ENCODE peak calls at places on chromosomes 13 and 19, in six cellular contexts. X is lung, G is transverse colon, O is colonic mucosa, R is body of pancreas, Q is breast epithelium. P is an unnamed sample. For H3K27me3 and H3K4me1, the result is how much of the 10 kb centered on the place peaks cover.

GRCh38 chr13:60165391-60166099 is 1.8 kb upstream of the DIAPH3 start:
- DNase-seq in O (no peak), G (no peak), Q (no peak), X (no peak), R (no peak), P (no peak)

GRCh38 chr13:40228486-40228885 is 438.0 kb downstream of the FOXO1 start:
- DNase-seq in Q (no peak), X (no peak), G (no peak), R (no peak), O (no peak), P (no peak)

GRCh38 chr19:6516018-6516658 is 14.0 kb upstream of the TUBB4A start:
- DNase-seq in R (peak), Q (peak), G (peak), X (peak), O (peak), P (peak)

GRCh38 chr13:114134111-114134943 is 1.9 kb upstream of the RASA3 start:
- DNase-seq in G (no peak), R (no peak), X (no peak), O (no peak), Q (no peak), P (no peak)

GRCh38 chr19:38142176-38143035 is 81.6 kb downstream of the DPF1 start:
- DNase-seq in Q (no peak), X (no peak), R (peak), G (peak), O (peak), P (no peak)

GRCh38 chr13:101181076-101181685 is 235.1 kb downstream of the NALCN start:
- DNase-seq in G (no peak), Q (no peak), X (no peak), O (no peak), R (no peak), P (no peak)

GRCh38 chr13:80666782-80667537 is 326.0 kb upstream of the SPRY2 start:
- DNase-seq in X (no peak), G (no peak), Q (no peak), O (no peak), R (no peak), P (no peak)

GRCh38 chr19:36114763-36115452 is at the start of gene POLR2I:
- DNase-seq in G (peak), R (peak), O (peak), Q (peak), X (peak), P (peak)

GRCh38 chr19:5624154-5624663 is 1.3 kb downstream of the SAFB start:
- DNase-seq in R (peak), X (peak), G (peak), Q (peak), O (peak), P (no peak)

GRCh38 chr19:2479556-2480194 is 3.7 kb downstream of the GADD45B start:
- DNase-seq in Q (no peak), X (no peak), O (no peak), G (no peak), R (no peak), P (no peak)

GRCh38 chr13:42821437-42821836 is 40.1 kb downstream of the FAM216B start:
- DNase-seq in G (no peak), Q (no peak), X (no peak), O (no peak), R (no peak), P (no peak)

GRCh38 chr13:43269037-43269476 is 245.7 kb downstream of the DNAJC15 start:
- DNase-seq in G (peak), X (peak), Q (no peak), O (peak), R (peak), P (no peak)

DNA sequence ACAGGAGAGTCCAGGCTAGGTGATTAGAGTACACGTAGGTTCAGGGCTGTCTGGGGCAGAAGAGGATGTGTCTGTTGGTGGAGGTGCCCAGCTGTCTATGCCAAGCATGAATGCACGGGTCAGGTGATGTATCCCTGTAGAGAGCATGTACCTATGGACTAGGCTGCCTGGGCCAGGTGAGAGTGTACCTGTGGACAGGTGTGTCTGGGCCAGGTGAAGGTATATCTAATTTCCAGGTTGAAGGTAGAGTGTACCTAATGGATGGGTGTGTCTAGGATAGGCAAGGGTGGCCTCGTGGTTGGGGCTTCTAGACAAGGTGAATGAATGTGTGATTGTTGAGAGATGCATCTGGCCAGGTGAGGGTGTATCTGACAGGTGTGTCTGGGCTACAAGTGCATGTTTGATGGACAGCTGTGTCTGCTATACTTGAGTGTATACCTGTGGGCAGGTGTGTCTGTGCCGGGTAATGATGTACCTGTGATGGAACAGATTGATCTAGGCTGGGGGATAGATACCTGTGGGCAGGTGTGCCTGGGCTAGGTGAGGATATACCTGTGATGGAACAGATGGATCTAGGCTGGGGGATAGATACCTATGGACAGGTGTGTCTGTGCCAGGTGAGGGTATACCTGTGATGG is 15.5 kb upstream of the ZNF414 start:
- DNase-seq in Q (no peak), G (no peak), O (no peak), X (no peak), R (no peak), P (no peak)
- H3K27me3 ChIP-seq in Q (under half), G (under half), O (under half), X (under half), R (under half), P (under half)

GRCh38 chr19:18488838-18489626 is 32.8 kb downstream of the ELL start:
- DNase-seq in X (no peak), R (peak), Q (no peak), O (no peak), G (peak), P (no peak)
- H3K4me1 ChIP-seq in X (under half), R (half or more), Q (under half), O (under half), G (under half), P (under half)

GRCh38 chr13:94700536-94700935 is 11.8 kb downstream of the SOX21 start:
- DNase-seq in O (no peak), G (no peak), R (no peak), X (no peak), Q (no peak), P (no peak)
- H3K27me3 ChIP-seq in O (under half), G (half or more), R (under half), X (under half), Q (under half), P (under half)

GRCh38 chr13:98324105-98324504 is 147.0 kb upstream of the RNF113B start:
- DNase-seq in Q (no peak), O (no peak), G (no peak), X (no peak), R (no peak), P (no peak)

GRCh38 chr13:98326274-98326673 is 149.2 kb upstream of the RNF113B start:
- DNase-seq in G (no peak), O (no peak), R (no peak), X (no peak), Q (no peak), P (no peak)

GRCh38 chr13:98328511-98328910 is 151.4 kb upstream of the RNF113B start:
- DNase-seq in O (no peak), Q (no peak), X (no peak), G (no peak), R (no peak), P (no peak)

GRCh38 chr13:98325724-98326123 is 148.7 kb upstream of the RNF113B start:
- DNase-seq in O (no peak), X (no peak), R (no peak), Q (no peak), G (no peak), P (no peak)

GRCh38 chr13:98327326-98328314 is 150.6 kb upstream of the RNF113B start:
- DNase-seq in G (no peak), O (no peak), X (no peak), Q (no peak), R (no peak), P (no peak)
- H3K4me1 ChIP-seq in G (under half), O (under half), X (under half), Q (under half), R (under half), P (under half)

DNA sequence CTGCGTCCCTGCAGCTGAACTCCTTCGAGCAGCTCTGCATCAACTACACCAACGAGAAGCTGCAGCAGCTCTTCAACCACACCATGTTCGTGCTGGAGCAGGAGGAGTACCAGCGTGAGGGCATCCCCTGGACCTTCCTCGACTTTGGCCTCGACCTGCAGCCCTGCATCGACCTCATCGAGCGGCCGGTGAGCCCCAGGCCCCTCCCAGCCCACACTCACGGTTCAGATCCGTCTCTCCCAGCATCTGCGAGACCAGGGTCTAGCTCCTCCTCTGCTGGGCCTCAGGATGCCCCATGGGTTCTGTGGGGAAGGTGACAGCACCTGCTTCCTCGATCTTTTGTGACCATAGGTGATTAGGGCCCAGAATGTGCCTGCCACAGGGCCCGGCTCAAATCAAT is 46.2 kb downstream of the MYH14 start:
- DNase-seq in G (no peak), Q (no peak), O (no peak), X (no peak), R (no peak), P (no peak)
- H3K27me3 ChIP-seq in G (under half), Q (under half), O (under half), X (under half), R (under half), P (under half)

P was measured in thoracic aorta.